ENCODE peak calls at places on chromosome 7, in seven cellular contexts. One of them, this sample, is unnamed.

GRCh38 chr7:135320277-135320676 is 86.6 kb downstream of the STRA8 start:
- DNase-seq in right atrium auricular region: peak; percentile 82
- DNase-seq in WTC11: no peak
- DNase-seq in gastrocnemius medialis: peak; percentile 70
- DNase-seq in neural crest cell: no peak
- DNase-seq in glutamatergic neuron: no peak
- DNase-seq in tibial artery: peak; percentile 81
- DNase-seq in this sample: no peak

GRCh38 chr7:45592230-45592991 is 18.2 kb downstream of the ADCY1 start:
- DNase-seq in right atrium auricular region: peak; percentile 42
- DNase-seq in WTC11: no peak
- DNase-seq in gastrocnemius medialis: no peak
- DNase-seq in neural crest cell: no peak
- DNase-seq in glutamatergic neuron: no peak
- DNase-seq in tibial artery: no peak
- DNase-seq in this sample: no peak

GRCh38 chr7:91164948-91165845 is 99.0 kb upstream of the FZD1 start:
- DNase-seq in right atrium auricular region: no peak
- DNase-seq in WTC11: no peak
- DNase-seq in gastrocnemius medialis: no peak
- DNase-seq in neural crest cell: no peak
- DNase-seq in glutamatergic neuron: no peak
- DNase-seq in tibial artery: no peak
- DNase-seq in this sample: no peak

GRCh38 chr7:34165466-34165865 is 260.1 kb downstream of the BMPER start:
- DNase-seq in right atrium auricular region: no peak
- DNase-seq in WTC11: no peak
- DNase-seq in gastrocnemius medialis: peak; percentile 44
- DNase-seq in neural crest cell: no peak
- DNase-seq in glutamatergic neuron: no peak
- DNase-seq in tibial artery: no peak
- DNase-seq in this sample: no peak

GRCh38 chr7:2109936-2110585 is 122.7 kb downstream of the MAD1L1 start:
- DNase-seq in right atrium auricular region: no peak
- DNase-seq in WTC11: no peak
- DNase-seq in gastrocnemius medialis: peak; percentile 30
- DNase-seq in neural crest cell: no peak
- DNase-seq in glutamatergic neuron: no peak
- DNase-seq in tibial artery: no peak
- DNase-seq in this sample: no peak

GRCh38 chr7:140292438-140292837 is 105.9 kb downstream of the SLC37A3 start:
- DNase-seq in right atrium auricular region: no peak
- DNase-seq in WTC11: no peak
- DNase-seq in gastrocnemius medialis: no peak
- DNase-seq in neural crest cell: no peak
- DNase-seq in glutamatergic neuron: no peak
- DNase-seq in tibial artery: peak; percentile 31
- DNase-seq in this sample: no peak

GRCh38 chr7:55498142-55498541 is 74.2 kb downstream of the VOPP1 start:
- DNase-seq in right atrium auricular region: no peak
- DNase-seq in WTC11: no peak
- DNase-seq in gastrocnemius medialis: no peak
- DNase-seq in neural crest cell: no peak
- DNase-seq in glutamatergic neuron: no peak
- DNase-seq in tibial artery: no peak
- DNase-seq in this sample: no peak

GRCh38 chr7:122550545-122550944 is 148.4 kb downstream of the RNF133 start:
- DNase-seq in right atrium auricular region: no peak
- DNase-seq in WTC11: no peak
- DNase-seq in gastrocnemius medialis: no peak
- DNase-seq in neural crest cell: no peak
- DNase-seq in glutamatergic neuron: no peak
- DNase-seq in tibial artery: no peak
- DNase-seq in this sample: no peak

GRCh38 chr7:101586971-101587370 is 42.1 kb downstream of the MYL10 start:
- DNase-seq in right atrium auricular region: no peak
- DNase-seq in WTC11: no peak
- DNase-seq in gastrocnemius medialis: no peak
- DNase-seq in neural crest cell: no peak
- DNase-seq in glutamatergic neuron: no peak
- DNase-seq in tibial artery: no peak
- DNase-seq in this sample: no peak

GRCh38 chr7:105782391-105783063 is 93.9 kb downstream of the ATXN7L1 start:
- DNase-seq in right atrium auricular region: no peak
- DNase-seq in WTC11: no peak
- DNase-seq in gastrocnemius medialis: no peak
- DNase-seq in neural crest cell: no peak
- DNase-seq in glutamatergic neuron: no peak
- DNase-seq in tibial artery: no peak
- DNase-seq in this sample: no peak

GRCh38 chr7:85154282-85154937 is 32.4 kb downstream of the SEMA3D start:
- DNase-seq in right atrium auricular region: no peak
- DNase-seq in WTC11: no peak
- DNase-seq in gastrocnemius medialis: no peak
- DNase-seq in neural crest cell: no peak
- DNase-seq in glutamatergic neuron: no peak
- DNase-seq in tibial artery: no peak
- DNase-seq in this sample: no peak

GRCh38 chr7:152664636-152665035 is 11.3 kb downstream of the XRCC2 start:
- DNase-seq in right atrium auricular region: no peak
- DNase-seq in WTC11: no peak
- DNase-seq in gastrocnemius medialis: no peak
- DNase-seq in neural crest cell: no peak
- DNase-seq in glutamatergic neuron: no peak
- DNase-seq in tibial artery: no peak
- DNase-seq in this sample: no peak

GRCh38 chr7:461453-462172 is 58.0 kb downstream of the PDGFA start:
- DNase-seq in right atrium auricular region: no peak
- DNase-seq in WTC11: no peak
- DNase-seq in gastrocnemius medialis: no peak
- DNase-seq in neural crest cell: no peak
- DNase-seq in glutamatergic neuron: peak; percentile 21
- DNase-seq in tibial artery: peak; percentile 71
- DNase-seq in this sample: no peak

GRCh38 chr7:343227-343822 is 53.4 kb downstream of the FOXL3 start:
- DNase-seq in right atrium auricular region: no peak
- DNase-seq in WTC11: no peak
- DNase-seq in gastrocnemius medialis: no peak
- DNase-seq in neural crest cell: no peak
- DNase-seq in glutamatergic neuron: no peak
- DNase-seq in tibial artery: no peak
- DNase-seq in this sample: peak; percentile 41

GRCh38 chr7:128215281-128215680 is 25.8 kb upstream of the LEP start:
- DNase-seq in right atrium auricular region: no peak
- DNase-seq in WTC11: no peak
- DNase-seq in gastrocnemius medialis: no peak
- DNase-seq in neural crest cell: no peak
- DNase-seq in glutamatergic neuron: no peak
- DNase-seq in tibial artery: no peak
- DNase-seq in this sample: no peak

GRCh38 chr7:128219646-128220045 is 21.4 kb upstream of the LEP start:
- DNase-seq in right atrium auricular region: no peak
- DNase-seq in WTC11: no peak
- DNase-seq in gastrocnemius medialis: no peak
- DNase-seq in neural crest cell: no peak
- DNase-seq in glutamatergic neuron: no peak
- DNase-seq in tibial artery: no peak
- DNase-seq in this sample: no peak

GRCh38 chr7:128215739-128216138 is 25.3 kb upstream of the LEP start:
- DNase-seq in right atrium auricular region: no peak
- DNase-seq in WTC11: no peak
- DNase-seq in gastrocnemius medialis: no peak
- DNase-seq in neural crest cell: no peak
- DNase-seq in glutamatergic neuron: no peak
- DNase-seq in tibial artery: no peak
- DNase-seq in this sample: no peak

GRCh38 chr7:128217030-128217805 is 23.9 kb upstream of the LEP start:
- DNase-seq in right atrium auricular region: no peak
- DNase-seq in WTC11: peak; percentile 41
- DNase-seq in gastrocnemius medialis: no peak
- DNase-seq in neural crest cell: no peak
- DNase-seq in glutamatergic neuron: no peak
- DNase-seq in tibial artery: no peak
- DNase-seq in this sample: no peak

DNA sequence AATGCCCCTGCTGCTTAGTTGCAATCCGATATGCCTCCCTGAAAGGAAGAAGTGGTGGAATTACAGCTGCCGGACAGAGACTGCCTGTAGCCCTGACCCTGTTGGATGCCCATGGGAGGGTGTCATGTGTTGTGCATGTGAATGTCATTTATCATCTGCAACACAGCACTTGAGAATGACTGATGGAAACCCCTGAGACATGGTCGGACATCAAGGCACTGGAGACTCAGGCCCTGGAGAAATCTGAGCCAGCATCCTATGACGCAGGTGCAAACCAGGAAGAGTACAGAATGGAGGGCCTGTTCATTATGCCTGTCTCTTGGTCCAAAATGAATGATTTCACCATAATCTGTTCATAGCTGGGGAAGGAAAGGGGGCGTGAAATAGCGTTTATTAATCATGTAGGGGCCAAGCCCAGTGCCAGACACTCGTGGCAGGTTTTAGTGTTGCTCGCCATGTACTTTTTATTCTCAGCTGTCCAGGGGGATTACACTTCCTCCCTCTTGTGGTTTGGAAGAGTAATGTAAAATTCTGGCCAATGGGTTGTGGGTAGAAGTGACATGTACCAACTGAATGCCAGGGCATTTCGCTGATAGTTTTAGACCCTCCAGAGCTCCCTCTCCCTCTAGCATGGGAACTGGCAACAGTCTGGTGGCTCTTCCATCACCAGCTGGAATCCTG is 23.0 kb upstream of the LEP start:
- DNase-seq in right atrium auricular region: no peak
- DNase-seq in WTC11: no peak
- DNase-seq in gastrocnemius medialis: no peak
- DNase-seq in neural crest cell: no peak
- DNase-seq in glutamatergic neuron: peak; percentile 39
- DNase-seq in tibial artery: no peak
- DNase-seq in this sample: no peak
- TF ChIP-seq CTCF in right atrium auricular region: no peak
- TF ChIP-seq CTCF in WTC11: peak; percentile 44
- TF ChIP-seq CTCF in gastrocnemius medialis: no peak
- TF ChIP-seq CTCF in neural crest cell: peak; percentile 37
- TF ChIP-seq CTCF in glutamatergic neuron: peak; percentile 61
- TF ChIP-seq CTCF in tibial artery: no peak
- TF ChIP-seq CTCF in this sample: peak; percentile 17

DNA sequence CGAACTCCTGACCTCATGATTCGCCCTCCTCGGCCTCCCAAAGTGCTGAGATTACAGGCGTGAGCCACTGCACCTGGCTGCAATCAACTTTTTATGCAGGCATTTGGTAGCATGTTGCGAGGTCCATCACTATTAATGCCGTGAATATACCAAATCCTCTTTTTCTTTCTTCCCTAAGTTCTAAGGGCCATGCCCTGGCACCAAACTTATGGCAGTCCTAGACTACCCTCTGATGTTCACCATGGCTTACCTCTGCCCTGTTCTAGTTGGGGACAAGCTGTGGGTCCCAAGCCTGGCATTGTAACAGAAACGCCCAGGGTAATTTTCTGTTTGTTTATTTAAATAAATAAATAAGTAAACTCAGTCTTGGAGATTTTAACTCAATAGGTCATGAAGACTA is 13.3 kb downstream of the PRSS2 start:
- DNase-seq in right atrium auricular region: no peak
- DNase-seq in WTC11: no peak
- DNase-seq in gastrocnemius medialis: no peak
- DNase-seq in neural crest cell: no peak
- DNase-seq in glutamatergic neuron: no peak
- DNase-seq in tibial artery: no peak
- DNase-seq in this sample: no peak
- TF ChIP-seq CTCF in right atrium auricular region: no peak
- TF ChIP-seq CTCF in WTC11: no peak
- TF ChIP-seq CTCF in gastrocnemius medialis: no peak
- TF ChIP-seq CTCF in neural crest cell: no peak
- TF ChIP-seq CTCF in glutamatergic neuron: no peak
- TF ChIP-seq CTCF in tibial artery: no peak
- TF ChIP-seq CTCF in this sample: no peak

DNA sequence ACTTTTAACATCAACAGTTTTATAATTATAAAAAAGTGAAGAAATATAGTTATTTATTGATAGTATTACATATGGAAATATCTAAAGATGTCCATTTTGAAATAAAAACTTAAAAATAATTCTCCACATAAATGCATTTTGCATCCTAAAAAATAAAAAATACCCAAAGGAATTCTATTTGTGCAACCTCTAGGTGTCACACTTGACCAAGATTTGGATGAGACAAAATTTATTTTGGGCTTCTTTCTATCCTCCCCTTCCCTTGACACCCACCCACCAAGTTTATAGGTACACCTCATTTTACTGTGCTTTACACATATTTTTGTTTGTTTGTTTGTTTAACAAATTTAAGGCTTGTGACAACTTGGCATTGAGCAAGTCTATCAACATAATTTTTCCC is 3.3 kb upstream of the THSD7A start:
- DNase-seq in right atrium auricular region: no peak
- DNase-seq in WTC11: no peak
- DNase-seq in gastrocnemius medialis: no peak
- DNase-seq in neural crest cell: no peak
- DNase-seq in glutamatergic neuron: no peak
- DNase-seq in tibial artery: no peak
- DNase-seq in this sample: no peak
- TF ChIP-seq CTCF in right atrium auricular region: peak; percentile 51
- TF ChIP-seq CTCF in WTC11: no peak
- TF ChIP-seq CTCF in gastrocnemius medialis: no peak
- TF ChIP-seq CTCF in neural crest cell: peak; percentile 69
- TF ChIP-seq CTCF in glutamatergic neuron: peak; percentile 61
- TF ChIP-seq CTCF in tibial artery: peak; percentile 5
- TF ChIP-seq CTCF in this sample: no peak

GRCh38 chr7:48077438-48077837 is 11.6 kb upstream of the UPP1 start:
- DNase-seq in right atrium auricular region: no peak
- DNase-seq in WTC11: no peak
- DNase-seq in gastrocnemius medialis: no peak
- DNase-seq in neural crest cell: no peak
- DNase-seq in glutamatergic neuron: no peak
- DNase-seq in tibial artery: no peak
- DNase-seq in this sample: no peak

GRCh38 chr7:48078470-48078869 is 10.6 kb upstream of the UPP1 start:
- DNase-seq in right atrium auricular region: no peak
- DNase-seq in WTC11: no peak
- DNase-seq in gastrocnemius medialis: no peak
- DNase-seq in neural crest cell: no peak
- DNase-seq in glutamatergic neuron: no peak
- DNase-seq in tibial artery: no peak
- DNase-seq in this sample: no peak

GRCh38 chr7:48074231-48074654 is 14.8 kb upstream of the UPP1 start:
- DNase-seq in right atrium auricular region: no peak
- DNase-seq in WTC11: no peak
- DNase-seq in gastrocnemius medialis: no peak
- DNase-seq in neural crest cell: no peak
- DNase-seq in glutamatergic neuron: no peak
- DNase-seq in tibial artery: no peak
- DNase-seq in this sample: no peak
- TF ChIP-seq CTCF in right atrium auricular region: no peak
- TF ChIP-seq CTCF in WTC11: no peak
- TF ChIP-seq CTCF in gastrocnemius medialis: no peak
- TF ChIP-seq CTCF in neural crest cell: no peak
- TF ChIP-seq CTCF in glutamatergic neuron: no peak
- TF ChIP-seq CTCF in tibial artery: no peak
- TF ChIP-seq CTCF in this sample: no peak